ENCODE peak calls at places on chromosome 16, in eight cellular contexts. One of them, this sample, is unnamed.
A peak's percentile ranks its signal among the peaks of the same experiment; 100 is the strongest.

GRCh38 chr16:51382215-51382614 is 231.1 kb upstream of the SALL1 start:
- DNase-seq in endodermal cell: no peak
- DNase-seq in prostate gland: no peak
- DNase-seq in sigmoid colon: no peak
- DNase-seq in A549: no peak
- DNase-seq in ascending aorta: no peak
- DNase-seq in ovary: no peak
- DNase-seq in AG04450: no peak
- DNase-seq in this sample: no peak

GRCh38 chr16:49055824-49056545 is 225.7 kb downstream of the CBLN1 start:
- DNase-seq in endodermal cell: peak; percentile 64
- DNase-seq in ascending aorta: no peak
- DNase-seq in AG04450: no peak
- DNase-seq in A549: no peak
- DNase-seq in ovary: no peak
- DNase-seq in prostate gland: no peak
- DNase-seq in sigmoid colon: no peak
- DNase-seq in this sample: no peak

GRCh38 chr16:10558746-10559641 is 21.4 kb downstream of the EMP2 start:
- DNase-seq in prostate gland: peak; percentile 14
- DNase-seq in endodermal cell: no peak
- DNase-seq in A549: no peak
- DNase-seq in AG04450: no peak
- DNase-seq in ascending aorta: peak; percentile 46
- DNase-seq in sigmoid colon: peak; percentile 83
- DNase-seq in ovary: peak; percentile 82
- DNase-seq in this sample: no peak

GRCh38 chr16:74297296-74297665 is 667 bp downstream of the PSMD7 start:
- DNase-seq in ovary: peak; percentile 55
- DNase-seq in A549: no peak
- DNase-seq in ascending aorta: no peak
- DNase-seq in sigmoid colon: no peak
- DNase-seq in AG04450: no peak
- DNase-seq in endodermal cell: no peak
- DNase-seq in prostate gland: peak; percentile 8
- DNase-seq in this sample: peak; percentile 38

GRCh38 chr16:68993885-68994284 is 111.6 kb upstream of the HAS3 start:
- DNase-seq in endodermal cell: no peak
- DNase-seq in A549: peak; percentile 90
- DNase-seq in sigmoid colon: no peak
- DNase-seq in ovary: no peak
- DNase-seq in prostate gland: no peak
- DNase-seq in ascending aorta: no peak
- DNase-seq in AG04450: peak; percentile 85
- DNase-seq in this sample: no peak

GRCh38 chr16:86089341-86089900 is 190.5 kb downstream of the IRF8 start:
- DNase-seq in AG04450: no peak
- DNase-seq in A549: no peak
- DNase-seq in prostate gland: no peak
- DNase-seq in ovary: no peak
- DNase-seq in endodermal cell: no peak
- DNase-seq in sigmoid colon: peak; percentile 30
- DNase-seq in ascending aorta: no peak
- DNase-seq in this sample: no peak

GRCh38 chr16:68072038-68072695 is 13.0 kb upstream of the NFATC3 start:
- DNase-seq in ascending aorta: no peak
- DNase-seq in prostate gland: peak; percentile 77
- DNase-seq in ovary: peak; percentile 67
- DNase-seq in sigmoid colon: peak; percentile 81
- DNase-seq in A549: peak; percentile 60
- DNase-seq in endodermal cell: no peak
- DNase-seq in AG04450: no peak
- DNase-seq in this sample: no peak

GRCh38 chr16:46862555-46863447 is 21.4 kb upstream of the GPT2 start:
- DNase-seq in A549: no peak
- DNase-seq in ovary: no peak
- DNase-seq in sigmoid colon: no peak
- DNase-seq in endodermal cell: no peak
- DNase-seq in prostate gland: no peak
- DNase-seq in AG04450: no peak
- DNase-seq in ascending aorta: no peak
- DNase-seq in this sample: no peak

GRCh38 chr16:10039220-10040096 is 142.8 kb downstream of the GRIN2A start:
- DNase-seq in ascending aorta: no peak
- DNase-seq in AG04450: no peak
- DNase-seq in endodermal cell: peak; percentile 79
- DNase-seq in ovary: peak; percentile 45
- DNase-seq in prostate gland: no peak
- DNase-seq in A549: peak; percentile 38
- DNase-seq in sigmoid colon: no peak
- DNase-seq in this sample: no peak

GRCh38 chr16:80433617-80434016 is 107.2 kb upstream of the DYNLRB2 start:
- DNase-seq in ovary: no peak
- DNase-seq in sigmoid colon: no peak
- DNase-seq in A549: no peak
- DNase-seq in AG04450: no peak
- DNase-seq in prostate gland: no peak
- DNase-seq in ascending aorta: no peak
- DNase-seq in endodermal cell: no peak
- DNase-seq in this sample: no peak

GRCh38 chr16:55453909-55454308 is 25.1 kb upstream of the MMP2 start:
- DNase-seq in ovary: no peak
- DNase-seq in A549: no peak
- DNase-seq in sigmoid colon: no peak
- DNase-seq in endodermal cell: no peak
- DNase-seq in AG04450: no peak
- DNase-seq in prostate gland: peak; percentile 65
- DNase-seq in ascending aorta: no peak
- DNase-seq in this sample: no peak

GRCh38 chr16:23587726-23588125 is 8.4 kb downstream of the NDUFAB1 start:
- DNase-seq in AG04450: peak; percentile 91
- DNase-seq in prostate gland: no peak
- DNase-seq in ovary: no peak
- DNase-seq in endodermal cell: no peak
- DNase-seq in sigmoid colon: no peak
- DNase-seq in A549: no peak
- DNase-seq in ascending aorta: no peak
- DNase-seq in this sample: no peak

GRCh38 chr16:84839956-84840355 is 20.2 kb downstream of the CRISPLD2 start:
- DNase-seq in sigmoid colon: no peak
- DNase-seq in AG04450: no peak
- DNase-seq in endodermal cell: peak; percentile 78
- DNase-seq in ovary: no peak
- DNase-seq in prostate gland: no peak
- DNase-seq in A549: peak; percentile 37
- DNase-seq in ascending aorta: no peak
- DNase-seq in this sample: no peak

GRCh38 chr16:10678655-10679054 is 16.1 kb downstream of the TEKT5 start:
- DNase-seq in ovary: no peak
- DNase-seq in sigmoid colon: no peak
- DNase-seq in prostate gland: no peak
- DNase-seq in A549: no peak
- DNase-seq in AG04450: no peak
- DNase-seq in ascending aorta: no peak
- DNase-seq in endodermal cell: no peak
- DNase-seq in this sample: no peak

GRCh38 chr16:73058221-73058615 is 10.3 kb upstream of the ZFHX3 start:
- DNase-seq in ascending aorta: no peak
- DNase-seq in AG04450: no peak
- DNase-seq in sigmoid colon: no peak
- DNase-seq in endodermal cell: peak; percentile 69
- DNase-seq in ovary: peak; percentile 73
- DNase-seq in prostate gland: no peak
- DNase-seq in A549: no peak
- DNase-seq in this sample: no peak

GRCh38 chr16:85148959-85149358 is 36.7 kb upstream of the CIBAR2 start:
- DNase-seq in ovary: no peak
- DNase-seq in A549: peak; percentile 56
- DNase-seq in prostate gland: no peak
- DNase-seq in ascending aorta: no peak
- DNase-seq in sigmoid colon: no peak
- DNase-seq in AG04450: no peak
- DNase-seq in endodermal cell: no peak
- DNase-seq in this sample: no peak

GRCh38 chr16:68760671-68761275 is 23.7 kb downstream of the CDH1 start:
- DNase-seq in endodermal cell: no peak
- DNase-seq in ovary: no peak
- DNase-seq in sigmoid colon: no peak
- DNase-seq in ascending aorta: no peak
- DNase-seq in prostate gland: no peak
- DNase-seq in AG04450: no peak
- DNase-seq in A549: peak; percentile 56
- DNase-seq in this sample: no peak

GRCh38 chr16:69820926-69821541 is 58.9 kb downstream of the WWP2 start:
- DNase-seq in endodermal cell: no peak
- DNase-seq in prostate gland: peak; percentile 31
- DNase-seq in ascending aorta: no peak
- DNase-seq in A549: no peak
- DNase-seq in AG04450: no peak
- DNase-seq in ovary: no peak
- DNase-seq in sigmoid colon: no peak
- DNase-seq in this sample: no peak

GRCh38 chr16:84084570-84085270 is 32.0 kb downstream of the MBTPS1 start:
- DNase-seq in sigmoid colon: peak; percentile 70
- DNase-seq in A549: peak; percentile 79
- DNase-seq in endodermal cell: peak; percentile 93
- DNase-seq in AG04450: peak; percentile 10
- DNase-seq in ovary: peak; percentile 64
- DNase-seq in prostate gland: peak; percentile 74
- DNase-seq in ascending aorta: no peak
- DNase-seq in this sample: no peak

DNA sequence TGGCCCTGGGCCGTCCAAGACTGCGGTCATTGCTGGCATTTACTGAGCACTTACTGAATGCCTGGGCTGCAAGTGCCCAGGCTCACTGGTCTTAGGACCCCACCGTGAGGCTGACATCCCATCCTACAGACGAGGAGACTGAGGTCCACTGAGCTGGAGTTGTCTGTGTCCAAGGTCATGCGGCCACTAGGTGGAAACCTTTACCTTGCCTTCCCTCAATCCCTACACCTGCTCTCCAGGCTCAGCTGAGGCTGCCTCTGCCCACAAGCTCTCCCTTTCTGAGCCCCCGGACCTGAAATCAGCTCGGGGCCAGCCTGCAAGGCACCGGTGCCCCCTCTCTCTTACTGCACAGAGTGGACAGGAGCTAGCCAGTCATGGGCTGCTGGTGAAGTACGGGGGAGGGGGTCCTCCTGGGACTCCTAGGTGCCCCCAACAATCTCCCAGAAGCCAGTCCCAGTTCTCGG is 1.5 kb downstream of the CASKIN1 start:
- DNase-seq in sigmoid colon: no peak
- DNase-seq in endodermal cell: peak; percentile 90
- DNase-seq in prostate gland: peak; percentile 48
- DNase-seq in AG04450: no peak
- DNase-seq in ascending aorta: no peak
- DNase-seq in ovary: no peak
- DNase-seq in A549: peak; percentile 82
- DNase-seq in this sample: no peak
- TF ChIP-seq CTCF in sigmoid colon: peak; percentile 10
- TF ChIP-seq CTCF in endodermal cell: peak; percentile 84
- TF ChIP-seq CTCF in prostate gland: peak; percentile 41
- TF ChIP-seq CTCF in AG04450: peak; percentile 41
- TF ChIP-seq CTCF in ascending aorta: no peak
- TF ChIP-seq CTCF in ovary: no peak
- TF ChIP-seq CTCF in A549: peak; percentile 74
- TF ChIP-seq CTCF in this sample: no peak

DNA sequence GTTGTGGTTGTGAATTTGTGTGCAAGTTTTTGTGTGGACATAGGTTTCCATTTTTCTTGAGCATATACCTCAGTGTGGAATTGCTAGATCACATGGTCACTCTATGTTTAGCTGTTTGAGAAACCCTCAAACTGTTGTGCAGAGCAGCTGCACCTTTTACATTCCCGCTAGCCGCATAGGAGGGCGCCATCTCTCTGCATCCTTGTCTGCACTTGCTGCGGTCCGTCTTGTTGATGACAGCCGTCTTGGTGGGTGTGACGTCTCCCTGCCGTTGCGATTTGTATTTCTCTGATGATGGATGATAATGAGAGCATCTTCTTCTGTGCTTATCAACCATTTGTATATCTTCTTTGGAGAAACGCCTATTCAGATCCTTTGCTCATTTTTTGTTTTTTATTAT is 25.1 kb upstream of the IL17C start:
- DNase-seq in ascending aorta: no peak
- DNase-seq in sigmoid colon: no peak
- DNase-seq in AG04450: no peak
- DNase-seq in prostate gland: no peak
- DNase-seq in A549: no peak
- DNase-seq in endodermal cell: no peak
- DNase-seq in ovary: no peak
- DNase-seq in this sample: no peak
- TF ChIP-seq CTCF in ascending aorta: no peak
- TF ChIP-seq CTCF in sigmoid colon: no peak
- TF ChIP-seq CTCF in AG04450: no peak
- TF ChIP-seq CTCF in prostate gland: no peak
- TF ChIP-seq CTCF in A549: no peak
- TF ChIP-seq CTCF in endodermal cell: no peak
- TF ChIP-seq CTCF in ovary: no peak
- TF ChIP-seq CTCF in this sample: no peak

GRCh38 chr16:76885776-76886175 is 305.2 kb upstream of the MON1B start:
- DNase-seq in ovary: no peak
- DNase-seq in AG04450: no peak
- DNase-seq in A549: no peak
- DNase-seq in endodermal cell: no peak
- DNase-seq in ascending aorta: no peak
- DNase-seq in prostate gland: no peak
- DNase-seq in sigmoid colon: no peak
- DNase-seq in this sample: no peak
- TF ChIP-seq CTCF in ovary: no peak
- TF ChIP-seq CTCF in AG04450: no peak
- TF ChIP-seq CTCF in A549: no peak
- TF ChIP-seq CTCF in endodermal cell: no peak
- TF ChIP-seq CTCF in ascending aorta: no peak
- TF ChIP-seq CTCF in prostate gland: no peak
- TF ChIP-seq CTCF in sigmoid colon: no peak
- TF ChIP-seq CTCF in this sample: no peak

GRCh38 chr16:17275989-17276530 is 194.7 kb downstream of the XYLT1 start:
- DNase-seq in A549: no peak
- DNase-seq in endodermal cell: no peak
- DNase-seq in ascending aorta: no peak
- DNase-seq in ovary: no peak
- DNase-seq in prostate gland: no peak
- DNase-seq in sigmoid colon: peak; percentile 72
- DNase-seq in AG04450: no peak
- DNase-seq in this sample: no peak

GRCh38 chr16:17278988-17279387 is 191.8 kb downstream of the XYLT1 start:
- DNase-seq in A549: no peak
- DNase-seq in AG04450: no peak
- DNase-seq in sigmoid colon: no peak
- DNase-seq in endodermal cell: no peak
- DNase-seq in ovary: peak; percentile 64
- DNase-seq in ascending aorta: no peak
- DNase-seq in prostate gland: no peak
- DNase-seq in this sample: no peak

GRCh38 chr16:17276610-17277009 is 194.2 kb downstream of the XYLT1 start:
- DNase-seq in A549: no peak
- DNase-seq in sigmoid colon: no peak
- DNase-seq in AG04450: no peak
- DNase-seq in ascending aorta: no peak
- DNase-seq in ovary: no peak
- DNase-seq in prostate gland: no peak
- DNase-seq in endodermal cell: no peak
- DNase-seq in this sample: no peak

GRCh38 chr16:17275076-17275732 is 195.6 kb downstream of the XYLT1 start:
- DNase-seq in sigmoid colon: no peak
- DNase-seq in endodermal cell: no peak
- DNase-seq in ovary: no peak
- DNase-seq in A549: peak; percentile 51
- DNase-seq in AG04450: no peak
- DNase-seq in ascending aorta: no peak
- DNase-seq in prostate gland: no peak
- DNase-seq in this sample: no peak

GRCh38 chr16:17277981-17278381 is 192.8 kb downstream of the XYLT1 start:
- DNase-seq in ascending aorta: no peak
- DNase-seq in A549: peak; percentile 22
- DNase-seq in prostate gland: peak; percentile 53
- DNase-seq in endodermal cell: peak; percentile 86
- DNase-seq in ovary: peak; percentile 60
- DNase-seq in AG04450: no peak
- DNase-seq in sigmoid colon: no peak
- DNase-seq in this sample: no peak
- TF ChIP-seq CTCF in ascending aorta: peak; percentile 18
- TF ChIP-seq CTCF in A549: peak; percentile 34
- TF ChIP-seq CTCF in prostate gland: peak; percentile 55
- TF ChIP-seq CTCF in endodermal cell: peak; percentile 80
- TF ChIP-seq CTCF in ovary: peak; percentile 16
- TF ChIP-seq CTCF in AG04450: peak; percentile 51
- TF ChIP-seq CTCF in sigmoid colon: peak; percentile 33
- TF ChIP-seq CTCF in this sample: no peak